ENCODE peak calls at places on chromosomes 5 and 9, in eight cellular contexts. One of them, this sample, is unnamed.

GRCh38 chr5:175861337-175862130 is 9.8 kb upstream of the CPLX2 start:
- ATAC-seq in GM12878: peak; percentile 86
- ATAC-seq in HCT116: peak; percentile 88
- ATAC-seq in Panc1: no peak
- ATAC-seq in GM23338: peak; percentile 34
- ATAC-seq in HepG2: peak; percentile 95
- ATAC-seq in K562: no peak
- ATAC-seq in upper lobe of left lung: no peak
- ATAC-seq in this sample: no peak

GRCh38 chr9:132163876-132164603 is 2.2 kb downstream of the NTNG2 start:
- ATAC-seq in upper lobe of left lung: no peak
- ATAC-seq in GM12878: no peak
- ATAC-seq in HCT116: no peak
- ATAC-seq in HepG2: no peak
- ATAC-seq in Panc1: no peak
- ATAC-seq in K562: no peak
- ATAC-seq in GM23338: peak; percentile 4
- ATAC-seq in this sample: no peak

GRCh38 chr9:6759114-6759977 is 1.6 kb downstream of the KDM4C start:
- ATAC-seq in Panc1: no peak
- ATAC-seq in upper lobe of left lung: no peak
- ATAC-seq in HepG2: no peak
- ATAC-seq in GM12878: peak; percentile 3
- ATAC-seq in HCT116: no peak
- ATAC-seq in GM23338: no peak
- ATAC-seq in K562: no peak
- ATAC-seq in this sample: no peak

GRCh38 chr9:114039484-114039883 is 38.6 kb downstream of the AMBP start:
- ATAC-seq in HepG2: no peak
- ATAC-seq in HCT116: no peak
- ATAC-seq in GM12878: no peak
- ATAC-seq in upper lobe of left lung: no peak
- ATAC-seq in Panc1: no peak
- ATAC-seq in K562: no peak
- ATAC-seq in GM23338: no peak
- ATAC-seq in this sample: no peak

GRCh38 chr5:72347801-72348305 is 27.7 kb downstream of the PTCD2 start:
- ATAC-seq in upper lobe of left lung: no peak
- ATAC-seq in Panc1: no peak
- ATAC-seq in K562: no peak
- ATAC-seq in GM23338: no peak
- ATAC-seq in HepG2: no peak
- ATAC-seq in GM12878: peak; percentile 69
- ATAC-seq in HCT116: peak; percentile 96
- ATAC-seq in this sample: peak; percentile 53

GRCh38 chr9:123278361-123278760 is 10.0 kb upstream of the STRBP start:
- ATAC-seq in GM12878: no peak
- ATAC-seq in upper lobe of left lung: no peak
- ATAC-seq in GM23338: no peak
- ATAC-seq in K562: no peak
- ATAC-seq in HepG2: no peak
- ATAC-seq in HCT116: no peak
- ATAC-seq in Panc1: no peak
- ATAC-seq in this sample: no peak

GRCh38 chr5:140221697-140222223 is 46.8 kb downstream of the CYSTM1 start:
- ATAC-seq in K562: no peak
- ATAC-seq in GM12878: peak; percentile 39
- ATAC-seq in Panc1: no peak
- ATAC-seq in HCT116: peak; percentile 70
- ATAC-seq in upper lobe of left lung: no peak
- ATAC-seq in GM23338: no peak
- ATAC-seq in HepG2: no peak
- ATAC-seq in this sample: peak; percentile 39

GRCh38 chr5:157748740-157749461 is 5.4 kb downstream of the LSM11 start:
- ATAC-seq in GM23338: no peak
- ATAC-seq in upper lobe of left lung: no peak
- ATAC-seq in HepG2: no peak
- ATAC-seq in K562: no peak
- ATAC-seq in GM12878: no peak
- ATAC-seq in Panc1: no peak
- ATAC-seq in HCT116: no peak
- ATAC-seq in this sample: peak; percentile 46

GRCh38 chr5:31593676-31594075 is 45.3 kb upstream of the PDZD2 start:
- ATAC-seq in HCT116: no peak
- ATAC-seq in HepG2: no peak
- ATAC-seq in GM12878: no peak
- ATAC-seq in GM23338: no peak
- ATAC-seq in Panc1: no peak
- ATAC-seq in upper lobe of left lung: no peak
- ATAC-seq in K562: no peak
- ATAC-seq in this sample: no peak

GRCh38 chr5:131530706-131531331 is 104.2 kb downstream of the RAPGEF6 start:
- ATAC-seq in upper lobe of left lung: no peak
- ATAC-seq in HepG2: no peak
- ATAC-seq in HCT116: no peak
- ATAC-seq in GM12878: no peak
- ATAC-seq in Panc1: no peak
- ATAC-seq in K562: no peak
- ATAC-seq in GM23338: no peak
- ATAC-seq in this sample: no peak

DNA sequence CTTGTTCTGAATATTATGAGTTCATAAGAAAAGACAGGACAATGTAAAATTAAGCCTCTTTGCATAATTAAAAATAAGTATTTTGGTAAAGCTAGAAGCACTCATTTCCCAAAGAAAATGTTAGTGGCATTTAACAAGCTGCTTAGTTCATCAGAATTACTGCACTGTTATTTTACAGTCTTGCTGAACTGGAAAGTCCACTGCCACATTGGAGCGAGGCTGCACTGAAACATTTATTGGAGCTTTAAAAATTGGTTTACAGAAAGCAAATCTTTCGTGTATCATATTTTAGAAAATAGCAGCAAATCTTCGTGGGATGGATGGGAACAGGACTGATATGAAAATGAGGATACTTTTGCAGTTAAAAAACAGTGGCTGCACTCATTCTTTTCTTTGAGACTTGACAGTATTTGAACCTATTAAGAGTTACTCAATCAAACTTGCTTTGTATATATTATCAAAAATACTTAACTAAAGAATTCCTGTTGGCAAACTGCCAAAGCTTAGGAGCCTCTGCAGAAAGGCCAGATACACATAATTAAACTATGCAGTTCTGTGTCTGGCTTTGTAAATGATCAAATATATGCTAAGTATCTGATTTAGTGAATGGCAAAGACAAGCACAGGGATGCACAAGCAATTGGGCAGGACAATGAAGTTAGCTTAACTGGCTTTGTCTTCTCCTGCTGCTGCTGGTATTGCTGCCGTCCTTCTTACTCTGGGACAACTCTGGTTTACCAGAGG is 16.5 kb upstream of the FBXL7 start:
- ATAC-seq in HCT116: no peak
- ATAC-seq in GM23338: no peak
- ATAC-seq in upper lobe of left lung: no peak
- ATAC-seq in HepG2: no peak
- ATAC-seq in GM12878: no peak
- ATAC-seq in Panc1: no peak
- ATAC-seq in K562: no peak
- ATAC-seq in this sample: no peak
- TF ChIP-seq POLR2AphosphoS5 in HCT116: no peak
- TF ChIP-seq POLR2AphosphoS5 in GM23338: no peak
- TF ChIP-seq POLR2AphosphoS5 in upper lobe of left lung: no peak
- TF ChIP-seq POLR2AphosphoS5 in HepG2: no peak
- TF ChIP-seq POLR2AphosphoS5 in GM12878: no peak
- TF ChIP-seq POLR2AphosphoS5 in Panc1: no peak
- TF ChIP-seq POLR2AphosphoS5 in K562: no peak
- TF ChIP-seq POLR2AphosphoS5 in this sample: no peak

GRCh38 chr5:147669113-147669869 is 113.2 kb downstream of the JAKMIP2 start:
- ATAC-seq in K562: no peak
- ATAC-seq in HCT116: no peak
- ATAC-seq in upper lobe of left lung: no peak
- ATAC-seq in GM12878: no peak
- ATAC-seq in GM23338: no peak
- ATAC-seq in Panc1: no peak
- ATAC-seq in HepG2: no peak
- ATAC-seq in this sample: no peak
- TF ChIP-seq POLR2AphosphoS5 in K562: no peak
- TF ChIP-seq POLR2AphosphoS5 in HCT116: no peak
- TF ChIP-seq POLR2AphosphoS5 in upper lobe of left lung: no peak
- TF ChIP-seq POLR2AphosphoS5 in GM12878: no peak
- TF ChIP-seq POLR2AphosphoS5 in GM23338: no peak
- TF ChIP-seq POLR2AphosphoS5 in Panc1: no peak
- TF ChIP-seq POLR2AphosphoS5 in HepG2: no peak
- TF ChIP-seq POLR2AphosphoS5 in this sample: no peak

GRCh38 chr5:95823738-95824609 is 1.4 kb upstream of the GLRX start:
- ATAC-seq in Panc1: peak; percentile 22
- ATAC-seq in upper lobe of left lung: peak; percentile 67
- ATAC-seq in HepG2: peak; percentile 72
- ATAC-seq in HCT116: peak; percentile 66
- ATAC-seq in GM23338: no peak
- ATAC-seq in K562: peak; percentile 25
- ATAC-seq in GM12878: peak; percentile 54
- ATAC-seq in this sample: peak; percentile 71
- TF ChIP-seq POLR2AphosphoS5 in Panc1: no peak
- TF ChIP-seq POLR2AphosphoS5 in upper lobe of left lung: peak; percentile 48
- TF ChIP-seq POLR2AphosphoS5 in HepG2: peak; percentile 38
- TF ChIP-seq POLR2AphosphoS5 in HCT116: peak; percentile 70
- TF ChIP-seq POLR2AphosphoS5 in GM23338: no peak
- TF ChIP-seq POLR2AphosphoS5 in K562: no peak
- TF ChIP-seq POLR2AphosphoS5 in GM12878: no peak
- TF ChIP-seq POLR2AphosphoS5 in this sample: peak; percentile 43

GRCh38 chr5:126871441-126871840 is 94.5 kb downstream of the LMNB1 start:
- ATAC-seq in upper lobe of left lung: no peak
- ATAC-seq in GM23338: no peak
- ATAC-seq in GM12878: no peak
- ATAC-seq in K562: no peak
- ATAC-seq in Panc1: no peak
- ATAC-seq in HepG2: no peak
- ATAC-seq in HCT116: no peak
- ATAC-seq in this sample: no peak

GRCh38 chr5:126868338-126868737 is 91.4 kb downstream of the LMNB1 start:
- ATAC-seq in GM12878: no peak
- ATAC-seq in upper lobe of left lung: no peak
- ATAC-seq in HepG2: no peak
- ATAC-seq in GM23338: no peak
- ATAC-seq in HCT116: no peak
- ATAC-seq in K562: no peak
- ATAC-seq in Panc1: no peak
- ATAC-seq in this sample: no peak

GRCh38 chr5:126866837-126867236 is 89.9 kb downstream of the LMNB1 start:
- ATAC-seq in GM23338: no peak
- ATAC-seq in K562: no peak
- ATAC-seq in GM12878: no peak
- ATAC-seq in HepG2: no peak
- ATAC-seq in HCT116: no peak
- ATAC-seq in Panc1: no peak
- ATAC-seq in upper lobe of left lung: no peak
- ATAC-seq in this sample: no peak

GRCh38 chr5:126867237-126867636 is 90.3 kb downstream of the LMNB1 start:
- ATAC-seq in upper lobe of left lung: no peak
- ATAC-seq in HCT116: no peak
- ATAC-seq in GM12878: no peak
- ATAC-seq in HepG2: no peak
- ATAC-seq in K562: no peak
- ATAC-seq in Panc1: no peak
- ATAC-seq in GM23338: no peak
- ATAC-seq in this sample: no peak

GRCh38 chr5:126868961-126869451 is 92.1 kb downstream of the LMNB1 start:
- ATAC-seq in GM12878: no peak
- ATAC-seq in Panc1: no peak
- ATAC-seq in HCT116: no peak
- ATAC-seq in GM23338: peak; percentile 95
- ATAC-seq in K562: no peak
- ATAC-seq in HepG2: no peak
- ATAC-seq in upper lobe of left lung: peak; percentile 16
- ATAC-seq in this sample: no peak
- TF ChIP-seq POLR2AphosphoS5 in GM12878: no peak
- TF ChIP-seq POLR2AphosphoS5 in Panc1: no peak
- TF ChIP-seq POLR2AphosphoS5 in HCT116: no peak
- TF ChIP-seq POLR2AphosphoS5 in GM23338: peak; percentile 53
- TF ChIP-seq POLR2AphosphoS5 in K562: no peak
- TF ChIP-seq POLR2AphosphoS5 in HepG2: no peak
- TF ChIP-seq POLR2AphosphoS5 in upper lobe of left lung: no peak
- TF ChIP-seq POLR2AphosphoS5 in this sample: no peak

GRCh38 chr9:121876658-121877271 is 216.3 kb downstream of the TTLL11 start:
- ATAC-seq in upper lobe of left lung: no peak
- ATAC-seq in GM23338: no peak
- ATAC-seq in HepG2: no peak
- ATAC-seq in GM12878: no peak
- ATAC-seq in HCT116: no peak
- ATAC-seq in K562: no peak
- ATAC-seq in Panc1: no peak
- ATAC-seq in this sample: no peak
- TF ChIP-seq POLR2AphosphoS5 in upper lobe of left lung: no peak
- TF ChIP-seq POLR2AphosphoS5 in GM23338: no peak
- TF ChIP-seq POLR2AphosphoS5 in HepG2: no peak
- TF ChIP-seq POLR2AphosphoS5 in GM12878: no peak
- TF ChIP-seq POLR2AphosphoS5 in HCT116: no peak
- TF ChIP-seq POLR2AphosphoS5 in K562: no peak
- TF ChIP-seq POLR2AphosphoS5 in Panc1: no peak
- TF ChIP-seq POLR2AphosphoS5 in this sample: no peak

GRCh38 chr5:22560115-22560514 is 293.0 kb downstream of the CDH12 start:
- ATAC-seq in GM12878: no peak
- ATAC-seq in HepG2: no peak
- ATAC-seq in GM23338: no peak
- ATAC-seq in upper lobe of left lung: no peak
- ATAC-seq in Panc1: no peak
- ATAC-seq in K562: no peak
- ATAC-seq in HCT116: no peak
- ATAC-seq in this sample: no peak
- TF ChIP-seq POLR2AphosphoS5 in GM12878: no peak
- TF ChIP-seq POLR2AphosphoS5 in HepG2: no peak
- TF ChIP-seq POLR2AphosphoS5 in GM23338: no peak
- TF ChIP-seq POLR2AphosphoS5 in upper lobe of left lung: no peak
- TF ChIP-seq POLR2AphosphoS5 in Panc1: no peak
- TF ChIP-seq POLR2AphosphoS5 in K562: no peak
- TF ChIP-seq POLR2AphosphoS5 in HCT116: no peak
- TF ChIP-seq POLR2AphosphoS5 in this sample: no peak

GRCh38 chr5:169350016-169350415 is 49.1 kb upstream of the SLIT3 start:
- ATAC-seq in upper lobe of left lung: no peak
- ATAC-seq in GM12878: no peak
- ATAC-seq in Panc1: peak; percentile 51
- ATAC-seq in HCT116: no peak
- ATAC-seq in GM23338: no peak
- ATAC-seq in HepG2: no peak
- ATAC-seq in K562: no peak
- ATAC-seq in this sample: no peak
- TF ChIP-seq POLR2AphosphoS5 in upper lobe of left lung: no peak
- TF ChIP-seq POLR2AphosphoS5 in GM12878: no peak
- TF ChIP-seq POLR2AphosphoS5 in Panc1: no peak
- TF ChIP-seq POLR2AphosphoS5 in HCT116: no peak
- TF ChIP-seq POLR2AphosphoS5 in GM23338: no peak
- TF ChIP-seq POLR2AphosphoS5 in HepG2: no peak
- TF ChIP-seq POLR2AphosphoS5 in K562: no peak
- TF ChIP-seq POLR2AphosphoS5 in this sample: no peak